ENCODE peak calls at places on chromosomes 6 and 20, in six cellular contexts. L is epithelial cell of esophagus, P is AG10803, F is kidney epithelial cell, A is RWPE1, B is H9. X is an unnamed sample.

GRCh38 chr6:35782424-35782823 is 1.6 kb downstream of the CLPSL1 start:
- DNase-seq in A (peak), B (no peak), P (no peak), F (no peak), L (peak), X (no peak)

GRCh38 chr20:61620174-61620573 is 368.1 kb downstream of the CDH4 start:
- DNase-seq in L (no peak), B (no peak), F (no peak), P (no peak), A (no peak), X (no peak)

GRCh38 chr6:39191236-39191930 is 37.9 kb downstream of the KCNK5 start:
- DNase-seq in A (no peak), P (no peak), B (no peak), L (no peak), F (no peak), X (no peak)

GRCh38 chr6:37936909-37937308 is 117.4 kb downstream of the ZFAND3 start:
- DNase-seq in P (no peak), F (no peak), A (no peak), B (no peak), L (no peak), X (peak)

GRCh38 chr20:63014710-63015109 is 7.9 kb upstream of the BHLHE23 start:
- DNase-seq in B (peak), L (no peak), F (no peak), P (no peak), A (no peak), X (peak)

GRCh38 chr20:43220612-43221011 is 30.9 kb upstream of the PTPRT start:
- DNase-seq in A (no peak), P (peak), B (no peak), L (no peak), F (no peak), X (peak)

GRCh38 chr6:26312501-26313390 is 52.3 kb upstream of the BTN3A2 start:
- DNase-seq in P (peak), B (peak), L (peak), A (no peak), F (no peak), X (peak)

GRCh38 chr6:108127826-108128225 is 38.0 kb upstream of the NR2E1 start:
- DNase-seq in P (no peak), A (no peak), B (no peak), F (no peak), L (peak), X (no peak)

GRCh38 chr20:59055302-59055701 is 12.7 kb upstream of the PRELID3B start:
- DNase-seq in L (peak), A (no peak), P (no peak), B (no peak), F (no peak), X (peak)

GRCh38 chr20:50715694-50716093 is 15.7 kb upstream of the PARD6B start:
- DNase-seq in A (no peak), F (no peak), P (no peak), L (peak), B (no peak), X (no peak)

GRCh38 chr20:50711113-50711825 is 19.9 kb upstream of the RIPOR3 start:
- DNase-seq in B (no peak), F (no peak), A (no peak), P (no peak), L (peak), X (no peak)

GRCh38 chr20:50716518-50716917 is 14.9 kb upstream of the PARD6B start:
- DNase-seq in P (no peak), B (no peak), F (no peak), A (no peak), L (no peak), X (no peak)

GRCh38 chr20:50712771-50713676 is 18.4 kb upstream of the PARD6B start:
- DNase-seq in P (no peak), B (no peak), A (no peak), F (no peak), L (no peak), X (no peak)

DNA sequence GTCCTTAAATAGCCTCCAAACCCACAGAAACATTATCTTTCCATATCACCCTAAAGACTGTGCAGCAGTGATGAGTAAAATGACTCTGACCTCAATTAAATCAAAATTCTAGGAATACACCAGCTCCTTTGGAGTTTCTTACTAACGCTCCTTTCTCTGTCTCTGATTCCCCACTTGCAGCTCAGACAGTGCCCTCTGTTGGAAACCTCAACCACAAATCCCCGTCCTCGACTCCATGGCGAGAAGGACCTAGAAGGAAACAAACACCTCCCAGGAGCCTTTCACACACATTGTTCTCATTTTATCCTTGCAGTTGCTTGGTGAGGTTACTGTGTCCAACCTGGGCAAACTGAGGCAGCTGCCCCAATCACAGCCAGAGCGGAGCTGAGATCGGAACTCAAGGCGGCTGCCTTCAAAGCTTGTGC is 17.7 kb upstream of the PARD6B start:
- DNase-seq in B (peak), A (no peak), F (no peak), P (peak), L (peak), X (peak)
- TF ChIP-seq CTCF in B (peak), A (no peak), F (peak), P (peak), L (peak), X (peak)

DNA sequence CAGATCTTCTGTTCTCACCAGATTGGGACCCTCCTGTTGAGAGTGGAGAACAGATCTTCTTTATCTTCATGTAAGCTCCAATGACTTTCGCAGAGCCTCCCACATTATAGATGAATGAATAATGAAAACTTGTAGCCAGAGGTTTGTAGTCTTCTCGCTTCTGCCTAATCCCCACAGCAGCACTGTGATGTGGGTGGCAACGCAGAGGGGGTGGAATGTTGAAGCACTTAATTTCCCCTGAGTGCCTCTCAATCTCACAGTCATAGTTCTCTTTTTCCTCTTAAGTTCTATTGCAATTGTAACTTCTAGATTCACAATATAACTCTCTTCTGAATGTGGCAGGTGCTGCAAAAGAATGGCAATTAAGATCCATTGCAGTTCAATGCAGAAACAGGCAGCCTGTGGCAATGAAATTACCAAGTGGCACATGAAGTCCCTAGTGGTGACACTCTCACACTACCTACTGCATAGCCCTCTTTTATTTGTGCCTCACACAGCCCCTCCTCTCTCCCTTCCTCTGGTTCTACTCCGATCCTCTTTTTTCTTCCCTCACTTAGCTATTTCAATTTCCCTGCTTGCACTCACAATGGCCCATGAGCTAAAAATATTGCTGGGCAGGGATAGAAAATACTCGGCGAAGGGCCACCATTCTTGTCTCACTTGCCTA is 281.9 kb downstream of the UBE3D start:
- DNase-seq in L (no peak), A (no peak), P (no peak), F (no peak), B (peak), X (no peak)
- TF ChIP-seq CTCF in L (peak), A (no peak), P (peak), F (peak), B (peak), X (no peak)

GRCh38 chr6:132841967-132842366 is 27.6 kb downstream of the RPS12 start:
- DNase-seq in P (no peak), F (no peak), B (no peak), L (no peak), A (no peak), X (no peak)
- TF ChIP-seq CTCF in P (no peak), F (no peak), B (no peak), L (no peak), A (no peak), X (no peak)

DNA sequence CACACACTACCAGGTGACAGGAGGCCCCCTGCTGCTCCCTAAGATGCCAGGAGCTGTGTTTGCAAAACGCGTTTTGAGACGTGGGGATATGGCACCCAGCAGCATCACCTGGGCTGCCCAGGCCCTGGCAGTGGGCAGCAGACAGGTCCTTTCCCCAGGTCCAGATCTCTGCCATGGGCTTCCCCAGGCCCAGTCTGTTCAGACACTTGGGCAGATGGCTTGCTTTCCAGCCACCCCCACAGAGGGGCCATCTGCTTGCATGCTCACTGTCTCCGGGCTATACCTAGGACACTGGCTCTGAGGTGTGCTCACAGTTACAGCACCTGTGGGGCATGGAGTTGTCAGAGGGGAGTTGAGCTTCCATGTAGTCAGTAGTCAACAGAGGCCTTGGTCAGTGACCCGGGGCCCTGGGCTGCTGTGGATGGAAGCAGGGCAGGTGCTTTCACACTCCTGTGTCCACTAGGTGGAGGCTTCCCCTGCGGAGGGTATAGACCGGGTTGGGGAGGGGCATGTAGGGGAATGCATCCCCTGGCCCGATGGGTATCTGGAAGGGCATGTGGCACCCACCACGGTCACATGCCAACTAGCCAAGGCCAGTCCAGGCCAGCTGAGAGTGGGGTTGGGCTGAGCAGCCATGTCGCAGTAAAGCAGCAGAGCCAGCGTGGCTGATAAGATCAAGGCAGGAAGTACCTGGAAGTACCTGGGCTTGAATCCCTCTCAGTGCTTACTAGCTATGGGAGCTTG is 185.4 kb upstream of the SLC24A3 start:
- DNase-seq in F (no peak), A (no peak), P (no peak), B (peak), L (no peak), X (no peak)
- TF ChIP-seq CTCF in F (no peak), A (no peak), P (no peak), B (peak), L (peak), X (no peak)

GRCh38 chr6:3163248-3163594 is 5.9 kb upstream of the TUBB2A start:
- DNase-seq in A (no peak), L (no peak), P (no peak), B (no peak), F (no peak), X (peak)

GRCh38 chr6:3159805-3160781 is 2.7 kb upstream of the TUBB2A start:
- DNase-seq in L (peak), B (peak), A (peak), F (no peak), P (no peak), X (peak)

GRCh38 chr6:3162067-3162497 is 4.7 kb upstream of the TUBB2A start:
- DNase-seq in P (no peak), B (no peak), F (no peak), A (no peak), L (no peak), X (no peak)

GRCh38 chr6:3164388-3164787 is 7.0 kb upstream of the TUBB2A start:
- DNase-seq in A (no peak), L (no peak), P (no peak), F (no peak), B (no peak), X (no peak)

DNA sequence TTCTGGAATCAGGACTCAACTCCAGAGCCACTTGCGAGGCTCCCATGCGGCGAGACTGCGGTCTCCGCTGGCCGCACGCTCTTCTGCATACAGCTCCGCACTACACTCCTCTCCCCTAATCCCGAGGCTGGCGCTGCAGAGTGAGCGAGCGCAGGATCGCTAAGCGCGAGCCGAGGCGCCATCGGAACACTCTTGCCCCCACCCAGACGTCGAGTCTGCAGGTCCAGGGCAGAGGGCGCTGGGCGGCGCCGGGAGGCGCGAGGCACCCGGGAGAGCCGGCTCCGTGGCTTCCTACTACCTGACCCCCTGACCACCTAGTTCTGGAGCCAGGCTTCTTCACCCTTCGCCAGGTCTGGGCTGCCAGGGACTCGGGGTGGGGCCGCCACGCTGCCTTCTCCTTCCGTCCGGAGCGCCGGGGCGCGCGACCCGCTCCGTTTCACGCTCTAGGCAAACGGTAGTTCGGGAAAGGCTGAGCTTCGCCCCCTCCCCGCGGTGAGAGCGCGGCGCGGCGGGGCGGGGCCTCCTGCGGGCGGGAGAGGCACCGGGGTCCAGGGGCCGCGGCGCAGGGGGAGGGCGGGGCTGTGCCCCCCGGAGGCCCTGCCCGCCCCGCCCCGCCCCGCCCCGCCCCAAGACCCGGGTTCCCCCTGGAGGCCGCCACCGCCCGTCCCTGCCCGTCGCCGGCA is 5.4 kb upstream of the TUBB2A start:
- DNase-seq in B (peak), A (peak), P (peak), L (peak), F (no peak), X (peak)
- TF ChIP-seq CTCF in B (peak), A (no peak), P (peak), L (no peak), F (peak), X (no peak)

X was measured in fibroblast of pulmonary artery.